ENCODE peak calls at places on chromosomes 2 and 18, in eight cellular contexts. E is endodermal cell, T is heart right ventricle, D is upper lobe of right lung, Q is fibroblast of lung, X is PC-3, M is psoas muscle, K is upper lobe of left lung. Y is an unnamed sample.

GRCh38 chr2:23330214-23330613 is 54.8 kb upstream of the KLHL29 start:
- DNase-seq in E (peak; percentile 94), T (no peak), D (no peak), Q (no peak), X (peak; percentile 7), M (no peak), K (no peak), Y (peak; percentile 56)

GRCh38 chr2:220432645-220433044 is 805.2 kb downstream of the SLC4A3 start:
- DNase-seq in E (no peak), T (no peak), D (no peak), Q (no peak), X (no peak), M (no peak), K (no peak), Y (no peak)

GRCh38 chr18:24631238-24632025 is 171.0 kb downstream of the HRH4 start:
- DNase-seq in E (peak; percentile 58), T (peak; percentile 45), D (no peak), Q (peak; percentile 6), X (no peak), M (no peak), K (peak; percentile 29), Y (peak; percentile 4)

GRCh38 chr2:236580746-236581355 is 11.2 kb downstream of the ACKR3 start:
- DNase-seq in E (no peak), T (no peak), D (no peak), Q (no peak), X (no peak), M (no peak), K (peak; percentile 38), Y (no peak)

GRCh38 chr18:51622676-51623075 is 425.2 kb upstream of the MEX3C start:
- DNase-seq in E (peak; percentile 70), T (no peak), D (no peak), Q (no peak), X (no peak), M (no peak), K (no peak), Y (no peak)

GRCh38 chr2:182726473-182726872 is 10.4 kb downstream of the DNAJC10 start:
- DNase-seq in E (no peak), T (no peak), D (no peak), Q (no peak), X (no peak), M (no peak), K (no peak), Y (no peak)

GRCh38 chr2:177263451-177264208 is 897 bp downstream of the NFE2L2 start:
- DNase-seq in E (peak; percentile 96), T (peak; percentile 99), D (peak; percentile 99), Q (peak; percentile 98), X (peak; percentile 98), M (peak; percentile 99), K (peak; percentile 99), Y (peak; percentile 99)

GRCh38 chr2:44136186-44136585 is 32.5 kb upstream of the PPM1B start:
- DNase-seq in E (no peak), T (no peak), D (no peak), Q (peak; percentile 84), X (peak; percentile 68), M (no peak), K (no peak), Y (no peak)

GRCh38 chr2:73516033-73516432 is 126.2 kb downstream of the NAT8 start:
- DNase-seq in E (no peak), T (no peak), D (no peak), Q (peak; percentile 73), X (no peak), M (no peak), K (no peak), Y (no peak)

GRCh38 chr2:39631715-39632114 is 34.0 kb upstream of the TMEM178A start:
- DNase-seq in E (no peak), T (peak; percentile 5), D (no peak), Q (peak; percentile 100), X (peak; percentile 86), M (no peak), K (no peak), Y (peak; percentile 91)

GRCh38 chr2:190663839-190664238 is 15.0 kb downstream of the NAB1 start:
- DNase-seq in E (no peak), T (no peak), D (no peak), Q (peak; percentile 34), X (peak; percentile 12), M (no peak), K (no peak), Y (no peak)

GRCh38 chr18:11163668-11164067 is 14.3 kb upstream of the PIEZO2 start:
- DNase-seq in E (peak; percentile 79), T (no peak), D (no peak), Q (no peak), X (no peak), M (no peak), K (peak; percentile 88), Y (peak; percentile 63)

GRCh38 chr2:159202568-159203071 is 83.9 kb downstream of the WDSUB1 start:
- DNase-seq in E (peak; percentile 47), T (peak; percentile 61), D (no peak), Q (peak; percentile 100), X (peak; percentile 61), M (no peak), K (no peak), Y (no peak)
- H3K4me3 ChIP-seq in E (no peak overlapping the region), T (no peak overlapping the region), D (no peak overlapping the region), Q (no peak overlapping the region), X (no peak overlapping the region), M (no peak overlapping the region), K (no peak overlapping the region), Y (no peak overlapping the region)

DNA sequence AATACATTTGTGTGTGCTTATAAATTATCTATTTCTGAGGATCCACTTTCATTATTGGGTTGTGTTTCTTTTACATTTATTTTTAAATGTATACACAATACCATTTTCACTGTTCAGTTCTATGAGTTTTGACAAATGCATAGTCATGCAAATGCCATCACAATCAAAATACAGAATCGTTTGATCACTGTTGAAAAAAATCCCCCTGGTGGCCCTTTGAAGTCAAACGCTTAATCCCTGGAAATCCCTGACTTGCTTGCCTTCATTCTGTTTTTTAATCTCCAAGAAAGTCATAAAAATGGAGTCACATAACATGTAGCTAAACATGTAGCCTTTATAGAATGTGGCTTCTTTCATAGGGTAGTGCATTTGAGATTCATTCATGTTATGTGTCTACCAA is 173.3 kb downstream of the GALR1 start:
- DNase-seq in E (no peak), T (no peak), D (no peak), Q (no peak), X (peak; percentile 4), M (no peak), K (no peak), Y (peak; percentile 14)
- H3K4me3 ChIP-seq in E (peak overlapping the region; percentile 65), T (no peak overlapping the region), D (no peak overlapping the region), Q (no peak overlapping the region), X (no peak overlapping the region), M (no peak overlapping the region), K (no peak overlapping the region), Y (no peak overlapping the region)

GRCh38 chr2:104853926-104854506 is at the start of gene POU3F3:
- DNase-seq in E (peak; percentile 100), T (peak; percentile 86), D (peak; percentile 69), Q (peak; percentile 97), X (no peak), M (peak; percentile 73), K (peak; percentile 83), Y (peak; percentile 83)

GRCh38 chr2:104856086-104856972 is 2.4 kb downstream of the POU3F3 start:
- DNase-seq in E (peak; percentile 80), T (no peak), D (no peak), Q (peak; percentile 61), X (no peak), M (no peak), K (peak; percentile 80), Y (peak; percentile 20)

GRCh38 chr2:104854507-104855173 is 725 bp downstream of the POU3F3 start:
- DNase-seq in E (peak; percentile 65), T (no peak), D (no peak), Q (peak; percentile 55), X (no peak), M (no peak), K (peak; percentile 72), Y (no peak)

GRCh38 chr2:104856973-104857261 is 3.0 kb downstream of the POU3F3 start:
- DNase-seq in E (no peak), T (no peak), D (no peak), Q (no peak), X (no peak), M (no peak), K (peak; percentile 82), Y (no peak)

DNA sequence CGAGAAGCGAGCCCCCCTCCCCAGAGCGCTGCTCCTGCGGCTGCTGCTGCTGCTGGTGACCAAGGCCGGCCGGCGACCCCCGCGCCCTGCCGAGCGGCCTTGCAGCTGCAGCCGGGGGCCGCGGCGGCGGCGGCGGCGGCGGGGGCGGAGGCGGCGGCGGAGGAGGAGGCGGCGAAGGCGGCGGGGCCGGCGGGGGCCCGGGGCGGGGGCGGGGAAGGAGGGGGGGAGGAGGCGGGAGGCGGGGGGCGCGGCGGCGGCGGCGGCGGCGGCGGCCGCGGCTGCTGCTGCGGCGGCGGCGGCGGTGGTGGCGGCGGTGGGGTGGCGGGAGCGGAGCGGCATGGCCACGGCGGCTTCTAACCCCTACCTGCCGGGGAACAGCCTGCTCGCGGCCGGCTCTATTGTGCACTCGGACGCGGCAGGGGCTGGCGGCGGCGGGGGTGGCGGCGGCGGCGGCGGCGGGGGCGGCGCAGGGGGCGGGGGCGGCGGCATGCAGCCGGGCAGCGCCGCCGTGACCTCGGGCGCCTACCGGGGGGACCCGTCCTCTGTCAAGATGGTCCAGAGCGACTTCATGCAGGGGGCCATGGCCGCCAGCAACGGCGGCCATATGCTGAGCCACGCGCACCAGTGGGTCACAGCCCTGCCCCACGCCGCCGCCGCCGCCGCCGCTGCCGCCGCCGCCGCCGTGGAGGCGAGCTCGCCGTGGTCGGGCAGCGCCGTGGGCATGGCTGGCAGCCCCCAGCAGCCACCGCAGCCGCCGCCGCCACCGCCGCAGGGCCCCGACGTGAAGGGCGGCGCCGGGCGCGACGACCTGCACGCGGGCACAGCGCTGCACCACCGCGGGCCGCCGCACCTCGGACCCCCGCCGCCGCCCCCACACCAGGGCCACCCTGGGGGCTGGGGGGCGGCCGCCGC is 1.5 kb downstream of the POU3F3 start:
- DNase-seq in E (peak; percentile 65), T (no peak), D (no peak), Q (no peak), X (no peak), M (no peak), K (peak; percentile 81), Y (peak; percentile 38)
- H3K4me3 ChIP-seq in E (no peak overlapping the region), T (no peak overlapping the region), D (no peak overlapping the region), Q (no peak overlapping the region), X (no peak overlapping the region), M (peak overlapping the region; percentile 22), K (no peak overlapping the region), Y (no peak overlapping the region)

GRCh38 chr2:112542974-112543760 is 902 bp downstream of the POLR1B start:
- DNase-seq in E (peak; percentile 64), T (no peak), D (no peak), Q (peak; percentile 5), X (peak; percentile 44), M (no peak), K (no peak), Y (peak; percentile 67)

GRCh38 chr2:112541315-112542122 is 746 bp upstream of the POLR1B start:
- DNase-seq in E (peak; percentile 91), T (peak; percentile 72), D (peak; percentile 89), Q (peak; percentile 60), X (no peak), M (peak; percentile 82), K (peak; percentile 87), Y (peak; percentile 87)

GRCh38 chr2:112542123-112542973 is at the start of gene POLR1B:
- DNase-seq in E (peak; percentile 95), T (peak; percentile 87), D (peak; percentile 94), Q (peak; percentile 77), X (peak; percentile 89), M (peak; percentile 94), K (peak; percentile 91), Y (peak; percentile 94)

DNA sequence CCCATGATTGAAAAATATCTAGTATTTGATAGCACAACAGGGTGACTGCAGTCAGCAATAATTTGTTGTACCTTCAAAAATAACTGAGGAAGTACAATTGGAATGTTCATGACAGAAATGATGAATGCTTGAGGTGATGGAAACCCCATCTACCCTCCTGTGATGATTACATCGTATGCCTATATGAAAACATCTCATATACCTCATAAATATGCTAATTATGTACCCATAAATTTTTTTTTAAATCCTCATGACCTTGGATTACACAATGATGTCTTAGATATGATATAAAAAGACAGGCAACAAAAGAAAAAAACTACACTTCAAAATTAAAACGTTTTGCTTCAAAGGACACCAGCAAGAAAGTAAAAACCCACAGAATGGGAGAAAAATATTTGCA is 1.4 kb upstream of the POLR1B start:
- DNase-seq in E (no peak), T (no peak), D (no peak), Q (no peak), X (no peak), M (no peak), K (no peak), Y (no peak)
- H3K4me3 ChIP-seq in E (peak overlapping the region; percentile 95), T (no peak overlapping the region), D (peak overlapping the region; percentile 82), Q (no peak overlapping the region), X (peak overlapping the region; percentile 84), M (no peak overlapping the region), K (no peak overlapping the region), Y (peak overlapping the region; percentile 99)

Y was measured in NB4.